ENCODE peak calls at places on chromosomes 6 and 20, in six cellular contexts. H is IMR-90, O is neuronal stem cell, R is testis, T is HCT116, G is body of pancreas. M is an unnamed sample.

GRCh38 chr20:7912551-7912950 is 27.7 kb downstream of the HAO1 start:
- DNase-seq in H (peak; percentile 14), O (no peak), R (no peak), T (no peak), G (no peak), M (no peak)

GRCh38 chr6:7825986-7826385 is 84.6 kb downstream of the TXNDC5 start:
- DNase-seq in H (no peak), O (no peak), R (no peak), T (no peak), G (no peak), M (no peak)

GRCh38 chr6:53067799-53068442 is 2.7 kb downstream of the FBXO9 start:
- DNase-seq in H (no peak), O (no peak), R (no peak), T (no peak), G (no peak), M (no peak)

GRCh38 chr6:138113588-138114210 is 6.5 kb upstream of the PERP start:
- DNase-seq in H (no peak), O (no peak), R (no peak), T (no peak), G (no peak), M (no peak)

GRCh38 chr20:11311659-11312058 is 606.0 kb upstream of the BTBD3 start:
- DNase-seq in H (no peak), O (no peak), R (no peak), T (no peak), G (no peak), M (no peak)

GRCh38 chr20:23657202-23657601 is 19.4 kb upstream of the CST3 start:
- DNase-seq in H (no peak), O (no peak), R (no peak), T (no peak), G (no peak), M (no peak)

GRCh38 chr20:33945391-33946079 is 48.2 kb upstream of the RALY start:
- DNase-seq in H (peak; percentile 93), O (no peak), R (no peak), T (no peak), G (no peak), M (no peak)

GRCh38 chr6:106128981-106129761 is 43.0 kb downstream of the PRDM1 start:
- DNase-seq in H (peak; percentile 84), O (no peak), R (no peak), T (no peak), G (no peak), M (no peak)

GRCh38 chr6:75397806-75398465 is 95.7 kb downstream of the FILIP1 start:
- DNase-seq in H (peak; percentile 62), O (no peak), R (no peak), T (no peak), G (no peak), M (no peak)

GRCh38 chr20:17530716-17531536 is at the start of gene BFSP1:
- DNase-seq in H (peak; percentile 52), O (peak; percentile 95), R (peak; percentile 69), T (no peak), G (peak; percentile 87), M (peak; percentile 80)

GRCh38 chr6:42281570-42281969 is 63.9 kb upstream of the MRPS10 start:
- DNase-seq in H (no peak), O (no peak), R (no peak), T (no peak), G (no peak), M (no peak)

GRCh38 chr6:42279144-42279781 is 61.6 kb upstream of the MRPS10 start:
- DNase-seq in H (peak; percentile 71), O (no peak), R (peak; percentile 56), T (no peak), G (no peak), M (no peak)

GRCh38 chr6:42278131-42278853 is 60.6 kb upstream of the MRPS10 start:
- DNase-seq in H (no peak), O (no peak), R (no peak), T (no peak), G (no peak), M (no peak)

GRCh38 chr6:42279966-42280629 is 62.4 kb upstream of the MRPS10 start:
- DNase-seq in H (peak; percentile 59), O (no peak), R (peak; percentile 72), T (no peak), G (no peak), M (no peak)

DNA sequence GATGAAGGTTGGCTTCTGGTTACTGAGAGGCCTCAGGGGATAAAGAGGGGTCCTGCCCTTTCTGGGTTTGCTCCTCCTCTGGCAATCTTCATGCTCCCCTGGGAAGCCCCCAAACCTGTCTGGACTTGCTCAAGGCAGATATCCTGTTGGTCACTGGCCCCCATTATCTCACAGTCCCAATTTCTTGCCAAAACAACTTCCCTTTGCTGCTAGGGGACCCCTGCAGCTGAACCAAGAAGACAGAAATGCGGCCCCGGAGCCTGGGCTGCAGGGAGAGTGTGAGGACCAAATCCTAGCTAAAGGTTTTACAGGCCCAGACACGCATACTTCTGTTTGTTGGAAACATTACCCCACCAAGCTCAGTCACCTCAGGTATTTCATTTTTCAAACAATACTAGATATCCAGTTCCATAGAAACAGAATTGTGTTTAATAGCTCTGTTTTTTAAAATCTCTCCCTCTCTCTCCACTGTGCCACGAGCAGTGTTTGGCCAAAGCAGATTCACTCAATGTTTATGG is 63.4 kb upstream of the MRPS10 start:
- DNase-seq in H (no peak), O (no peak), R (no peak), T (no peak), G (no peak), M (no peak)
- H3K4me1 ChIP-seq in H (peaks cover 34% of the 10 kb centered on the region), O (peaks cover 13% of the 10 kb centered on the region), R (peaks cover 30% of the 10 kb centered on the region), T (peaks cover 21% of the 10 kb centered on the region), G (no peaks in the 10 kb centered on the region), M (peaks cover 12% of the 10 kb centered on the region)

DNA sequence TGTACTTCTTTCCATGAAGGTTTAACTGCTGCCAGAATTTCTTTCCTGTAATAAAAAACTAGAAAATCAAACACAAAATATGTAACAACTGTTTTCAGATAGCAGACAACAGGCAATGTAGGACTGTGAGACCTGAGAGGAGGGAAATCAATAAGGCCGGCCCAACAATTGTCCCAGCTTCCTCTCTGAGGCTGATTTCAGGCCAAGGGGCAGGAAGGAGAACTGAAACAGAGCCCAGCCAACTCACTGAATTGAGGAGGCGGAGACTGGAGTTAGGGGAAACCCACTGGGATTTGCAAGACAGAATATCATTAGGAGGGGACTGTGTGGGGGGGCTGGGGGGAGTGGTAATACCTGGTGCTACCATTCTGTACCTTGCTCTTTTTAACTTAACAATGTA is 42.2 kb downstream of the FLRT3 start:
- DNase-seq in H (no peak), O (no peak), R (no peak), T (no peak), G (no peak), M (no peak)
- H3K4me3 ChIP-seq in H (no peak overlapping the region), O (no peak overlapping the region), R (no peak overlapping the region), T (no peak overlapping the region), G (no peak overlapping the region), M (no peak overlapping the region)

GRCh38 chr6:132919476-132919875 is 105.1 kb downstream of the RPS12 start:
- DNase-seq in H (peak; percentile 98), O (no peak), R (peak; percentile 61), T (no peak), G (peak; percentile 62), M (peak; percentile 97)

DNA sequence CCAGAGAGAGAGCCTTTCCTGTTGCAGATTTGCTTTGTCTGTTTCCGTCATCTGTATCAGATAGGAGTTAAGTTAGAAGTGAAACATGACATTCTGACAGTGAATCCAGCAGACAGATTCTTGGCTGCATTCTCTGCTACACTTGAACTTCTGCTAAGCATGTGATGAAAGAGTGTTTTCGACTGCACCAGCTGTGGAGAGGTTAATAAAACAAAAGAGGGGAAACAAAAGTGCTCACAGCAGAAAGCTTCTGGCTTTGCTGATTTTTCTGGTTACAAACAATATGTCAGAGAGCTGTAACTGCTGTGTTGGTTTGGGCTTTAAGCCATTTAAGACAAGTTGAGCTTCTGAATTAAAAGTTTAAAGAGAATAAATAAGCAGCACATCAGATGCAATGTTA is 104.7 kb downstream of the RPS12 start:
- DNase-seq in H (peak; percentile 36), O (no peak), R (no peak), T (no peak), G (no peak), M (peak; percentile 63)
- H3K27ac ChIP-seq in H (peak overlapping the region; percentile 6), O (no peak overlapping the region), R (no peak overlapping the region), T (no peak overlapping the region), G (no peak overlapping the region), M (peak overlapping the region; percentile 40)

DNA sequence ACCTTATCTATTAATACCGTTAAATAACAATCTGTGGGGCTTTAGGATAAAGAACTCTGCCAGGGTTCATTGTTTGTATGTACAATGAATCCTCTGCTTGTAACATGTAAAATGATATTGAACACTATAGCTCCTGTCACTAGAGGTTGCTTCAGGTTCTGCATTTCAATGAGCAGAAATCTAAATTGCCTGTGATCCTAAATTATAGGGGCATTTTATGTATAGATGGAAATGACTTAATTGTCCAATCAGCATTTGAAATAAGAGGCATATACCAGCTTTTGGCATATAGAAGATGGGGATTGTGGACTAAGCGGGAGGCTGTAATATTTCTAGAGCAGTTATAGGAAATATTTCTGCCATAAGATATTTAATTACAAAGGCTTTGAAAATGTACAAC is 2.0 kb downstream of the NCOA3 start:
- DNase-seq in H (no peak), O (no peak), R (no peak), T (no peak), G (no peak), M (no peak)
- H3K4me1 ChIP-seq in H (peaks cover 6% of the 10 kb centered on the region), O (peaks cover 5% of the 10 kb centered on the region), R (peaks cover 16% of the 10 kb centered on the region), T (peaks cover 19% of the 10 kb centered on the region), G (peaks cover 29% of the 10 kb centered on the region), M (peaks cover 14% of the 10 kb centered on the region)

GRCh38 chr6:10532392-10532791 is 11.2 kb downstream of the GCNT2 start:
- DNase-seq in H (no peak), O (no peak), R (no peak), T (no peak), G (no peak), M (no peak)
- H3K4me3 ChIP-seq in H (no peak overlapping the region), O (no peak overlapping the region), R (no peak overlapping the region), T (no peak overlapping the region), G (no peak overlapping the region), M (no peak overlapping the region)

M was measured in cardiac muscle cell.